ENCODE peak calls at places on chromosomes 3 and 15, in four cellular contexts. K is WTC11, F is endothelial cell, V is cardiac fibroblast. G is an unnamed sample.

GRCh38 chr15:39583586-39584265 is 2.8 kb downstream of the THBS1 start:
- DNase-seq in K (peak), V (peak), F (peak), G (peak)

GRCh38 chr3:107235193-107235922 is 141.9 kb upstream of the CCDC54 start:
- DNase-seq in K (no peak), V (peak), F (no peak), G (peak)

GRCh38 chr3:112123548-112123947 is 9.5 kb downstream of the GCSAM start:
- DNase-seq in F (no peak), K (no peak), V (no peak), G (no peak)

GRCh38 chr3:56251343-56251945 is 216.8 kb downstream of the ERC2 start:
- DNase-seq in V (peak), F (peak), K (peak), G (peak)

GRCh38 chr15:87215100-87215499 is 1041.4 kb downstream of the NTRK3 start:
- DNase-seq in F (no peak), K (no peak), V (no peak), G (peak)

GRCh38 chr3:170977911-170978310 is 48.6 kb downstream of the SLC2A2 start:
- DNase-seq in F (no peak), K (no peak), V (peak), G (no peak)

GRCh38 chr3:122102191-122102935 is 47.2 kb downstream of the CD86 start:
- DNase-seq in K (no peak), V (no peak), F (no peak), G (no peak)

GRCh38 chr3:128623762-128624176 is 26.8 kb downstream of the RPN1 start:
- DNase-seq in F (no peak), V (peak), K (no peak), G (no peak)

GRCh38 chr15:101232677-101233076 is 19.2 kb downstream of the CHSY1 start:
- DNase-seq in V (no peak), K (no peak), F (no peak), G (no peak)

GRCh38 chr3:172156309-172156998 is 117.1 kb downstream of the FNDC3B start:
- DNase-seq in F (no peak), K (peak), V (no peak), G (no peak)

GRCh38 chr15:49832421-49832980 is 211.7 kb downstream of the DTWD1 start:
- DNase-seq in F (no peak), K (peak), V (peak), G (peak)

GRCh38 chr15:89587955-89588354 is 12.7 kb downstream of the TICRR start:
- DNase-seq in K (no peak), V (peak), F (no peak), G (no peak)

GRCh38 chr15:95922431-95922830 is 408.1 kb upstream of the NR2F2 start:
- DNase-seq in K (no peak), V (no peak), F (no peak), G (no peak)

GRCh38 chr3:60720696-60721228 is 530.5 kb downstream of the FHIT start:
- DNase-seq in V (no peak), K (no peak), F (no peak), G (no peak)

GRCh38 chr3:10366681-10367101 is 45.8 kb upstream of the SEC13 start:
- DNase-seq in V (peak), K (no peak), F (no peak), G (no peak)

GRCh38 chr3:64634461-64634860 is 53.3 kb downstream of the ADAMTS9 start:
- DNase-seq in F (no peak), K (no peak), V (no peak), G (no peak)

GRCh38 chr3:194691481-194692281 is 6.0 kb downstream of the FAM43A start:
- DNase-seq in V (no peak), K (no peak), F (no peak), G (peak)

GRCh38 chr3:161475905-161476304 is 20.7 kb upstream of the OTOL1 start:
- DNase-seq in V (no peak), F (no peak), K (no peak), G (no peak)

GRCh38 chr15:39657714-39658113 is 76.8 kb downstream of the THBS1 start:
- DNase-seq in V (peak), F (no peak), K (no peak), G (no peak)

GRCh38 chr15:50828610-50829206 is 63.2 kb upstream of the SPPL2A start:
- DNase-seq in K (no peak), V (peak), F (no peak), G (no peak)

GRCh38 chr3:110164632-110165240 is 827.4 kb upstream of the DPPA4 start:
- DNase-seq in F (no peak), V (no peak), K (no peak), G (no peak)

DNA sequence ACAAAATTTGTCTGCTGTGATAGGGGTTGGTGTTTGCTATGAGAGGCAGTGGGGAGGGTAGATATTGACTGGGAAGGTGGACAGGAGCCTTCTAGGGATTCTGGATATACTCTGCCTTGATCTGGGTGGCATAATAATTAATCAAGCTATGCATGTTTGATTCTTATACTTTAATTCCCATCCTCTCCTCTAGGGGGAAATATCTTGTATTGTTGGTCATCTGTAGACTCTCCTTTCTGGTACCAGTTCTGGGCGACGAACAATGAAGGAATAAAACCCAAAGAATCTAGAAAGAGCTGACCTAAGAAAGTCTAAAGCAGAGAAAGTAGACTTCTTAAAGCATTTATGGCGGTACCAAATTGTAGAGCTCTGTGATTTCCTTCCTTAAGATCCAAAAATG is 198.2 kb upstream of the STRIT1 start:
- DNase-seq in V (no peak), K (no peak), F (no peak), G (no peak)
- TF ChIP-seq CTCF in V (no peak), K (no peak), F (peak), G (no peak)

DNA sequence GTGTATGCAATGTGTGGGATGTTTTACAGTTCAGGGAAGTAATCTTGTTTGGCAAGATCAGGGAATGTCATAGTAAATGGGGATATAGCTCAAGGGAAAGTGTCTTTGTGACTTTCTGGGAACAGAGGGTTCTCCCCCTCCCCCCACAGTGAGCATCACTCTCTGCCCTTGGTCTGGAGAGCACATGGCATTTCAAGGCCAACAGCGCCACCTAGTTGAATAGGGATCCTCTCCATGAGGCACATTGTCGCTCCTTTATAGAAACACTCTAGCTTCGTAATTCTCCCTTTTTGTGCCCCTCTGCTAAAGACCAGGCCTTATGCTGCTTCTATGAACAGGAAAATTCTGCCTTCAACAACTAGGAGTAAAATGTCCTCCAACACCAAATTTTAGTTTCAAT is 37.1 kb upstream of the ARNT2 start:
- DNase-seq in F (no peak), V (peak), K (peak), G (peak)
- TF ChIP-seq CTCF in F (no peak), V (peak), K (peak), G (no peak)

DNA sequence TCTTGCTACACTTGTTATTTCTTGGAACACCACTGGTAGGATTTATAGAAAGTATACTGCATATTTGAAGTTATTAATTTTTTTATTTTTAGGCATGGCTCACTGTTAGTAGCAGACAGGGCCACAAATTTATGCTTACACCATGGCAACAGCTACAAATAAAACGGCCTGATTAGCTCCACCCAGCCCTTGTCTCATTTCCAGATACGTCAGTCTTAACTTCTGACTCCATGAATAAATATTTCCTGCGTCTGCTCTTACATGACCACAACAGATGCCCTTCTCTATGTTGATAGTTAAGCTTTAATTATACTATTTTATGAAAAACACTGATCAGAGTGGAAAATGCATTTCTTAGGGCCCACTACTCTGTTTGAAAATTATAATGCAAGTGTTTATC is 62.3 kb upstream of the CPOX start:
- DNase-seq in K (no peak), V (peak), F (no peak), G (no peak)
- TF ChIP-seq CTCF in K (no peak), V (no peak), F (no peak), G (no peak)

GRCh38 chr3:125582707-125583106 is 12.6 kb downstream of the OSBPL11 start:
- DNase-seq in F (no peak), K (no peak), V (peak), G (no peak)
- TF ChIP-seq CTCF in F (no peak), K (no peak), V (no peak), G (no peak)

GRCh38 chr15:79171320-79172031 is 80.9 kb upstream of the RASGRF1 start:
- DNase-seq in V (no peak), F (no peak), K (no peak), G (no peak)

GRCh38 chr15:79170256-79170664 is 79.7 kb upstream of the RASGRF1 start:
- DNase-seq in K (no peak), V (peak), F (no peak), G (no peak)

GRCh38 chr15:79169531-79170123 is 79.0 kb upstream of the RASGRF1 start:
- DNase-seq in F (no peak), V (peak), K (no peak), G (no peak)

GRCh38 chr15:79172801-79173460 is 82.4 kb upstream of the RASGRF1 start:
- DNase-seq in K (no peak), V (no peak), F (no peak), G (no peak)

DNA sequence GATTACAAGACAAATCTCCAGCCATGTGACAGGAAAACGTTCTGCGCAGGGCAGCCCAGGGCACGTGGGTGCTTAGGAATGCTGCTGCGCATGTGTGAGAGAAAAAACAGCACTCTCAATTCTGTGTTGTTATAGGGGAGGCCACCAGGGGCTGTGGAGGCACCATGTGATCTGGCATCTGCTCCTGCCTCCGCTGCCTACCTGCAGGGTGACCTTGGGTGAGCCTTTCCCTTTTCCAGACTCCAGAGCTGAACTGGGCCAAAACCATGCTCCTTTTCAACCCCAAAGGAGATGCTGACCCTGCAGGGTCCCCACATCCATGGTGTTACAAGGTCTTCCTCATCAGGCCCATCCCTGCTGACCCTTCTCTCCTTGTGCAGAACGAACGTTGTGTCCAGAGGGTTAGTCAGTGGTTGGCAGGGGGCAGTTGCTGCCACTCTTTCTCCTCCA is 81.5 kb upstream of the RASGRF1 start:
- DNase-seq in F (no peak), K (peak), V (peak), G (no peak)
- TF ChIP-seq CTCF in F (no peak), K (no peak), V (no peak), G (peak)